ENCODE peak calls at places on chromosome 13, in seven cellular contexts. One of them, this sample, is unnamed.

GRCh38 chr13:25744176-25744575 is 307.6 kb downstream of the SHISA2 start:
- DNase-seq in AG08395: peak
- DNase-seq in COLO829: no peak
- DNase-seq in omental fat pad: no peak
- DNase-seq in MG63: no peak
- DNase-seq in CD8-positive, alpha-beta memory T cell: no peak
- DNase-seq in astrocyte of the hippocampus: no peak
- DNase-seq in this sample: no peak

GRCh38 chr13:93977986-93978385 is 501.5 kb downstream of the DCT start:
- DNase-seq in AG08395: no peak
- DNase-seq in COLO829: no peak
- DNase-seq in omental fat pad: no peak
- DNase-seq in MG63: no peak
- DNase-seq in CD8-positive, alpha-beta memory T cell: no peak
- DNase-seq in astrocyte of the hippocampus: peak
- DNase-seq in this sample: no peak

GRCh38 chr13:26300140-26300539 is 46.2 kb downstream of the CDK8 start:
- DNase-seq in AG08395: no peak
- DNase-seq in COLO829: peak
- DNase-seq in omental fat pad: no peak
- DNase-seq in MG63: peak
- DNase-seq in CD8-positive, alpha-beta memory T cell: no peak
- DNase-seq in astrocyte of the hippocampus: peak
- DNase-seq in this sample: no peak

GRCh38 chr13:99033814-99034213 is 56.0 kb upstream of the DOCK9 start:
- DNase-seq in AG08395: peak
- DNase-seq in COLO829: peak
- DNase-seq in omental fat pad: no peak
- DNase-seq in MG63: no peak
- DNase-seq in CD8-positive, alpha-beta memory T cell: peak
- DNase-seq in astrocyte of the hippocampus: peak
- DNase-seq in this sample: no peak

GRCh38 chr13:50644081-50644871 is 199.2 kb downstream of the DLEU7 start:
- DNase-seq in AG08395: no peak
- DNase-seq in COLO829: no peak
- DNase-seq in omental fat pad: no peak
- DNase-seq in MG63: no peak
- DNase-seq in CD8-positive, alpha-beta memory T cell: no peak
- DNase-seq in astrocyte of the hippocampus: no peak
- DNase-seq in this sample: peak

GRCh38 chr13:99373436-99373835 is 66.2 kb upstream of the GPR183 start:
- DNase-seq in AG08395: no peak
- DNase-seq in COLO829: no peak
- DNase-seq in omental fat pad: no peak
- DNase-seq in MG63: no peak
- DNase-seq in CD8-positive, alpha-beta memory T cell: no peak
- DNase-seq in astrocyte of the hippocampus: no peak
- DNase-seq in this sample: no peak

GRCh38 chr13:113458218-113459065 is 5.2 kb upstream of the ADPRHL1 start:
- DNase-seq in AG08395: peak
- DNase-seq in COLO829: no peak
- DNase-seq in omental fat pad: no peak
- DNase-seq in MG63: peak
- DNase-seq in CD8-positive, alpha-beta memory T cell: no peak
- DNase-seq in astrocyte of the hippocampus: peak
- DNase-seq in this sample: no peak

GRCh38 chr13:19586904-19587634 is 25.7 kb upstream of the TPTE2 start:
- DNase-seq in AG08395: no peak
- DNase-seq in COLO829: no peak
- DNase-seq in omental fat pad: no peak
- DNase-seq in MG63: no peak
- DNase-seq in CD8-positive, alpha-beta memory T cell: peak
- DNase-seq in astrocyte of the hippocampus: no peak
- DNase-seq in this sample: no peak

GRCh38 chr13:78657699-78658629 is 991 bp downstream of the OBI1 start:
- DNase-seq in AG08395: peak
- DNase-seq in COLO829: peak
- DNase-seq in omental fat pad: no peak
- DNase-seq in MG63: no peak
- DNase-seq in CD8-positive, alpha-beta memory T cell: no peak
- DNase-seq in astrocyte of the hippocampus: peak
- DNase-seq in this sample: no peak

GRCh38 chr13:98142427-98143156 is at the start of gene FARP1:
- DNase-seq in AG08395: peak
- DNase-seq in COLO829: no peak
- DNase-seq in omental fat pad: no peak
- DNase-seq in MG63: peak
- DNase-seq in CD8-positive, alpha-beta memory T cell: peak
- DNase-seq in astrocyte of the hippocampus: peak
- DNase-seq in this sample: no peak

GRCh38 chr13:34189946-34190345 is 372.0 kb downstream of the RFC3 start:
- DNase-seq in AG08395: no peak
- DNase-seq in COLO829: no peak
- DNase-seq in omental fat pad: no peak
- DNase-seq in MG63: no peak
- DNase-seq in CD8-positive, alpha-beta memory T cell: no peak
- DNase-seq in astrocyte of the hippocampus: no peak
- DNase-seq in this sample: no peak

GRCh38 chr13:50677687-50678463 is 165.6 kb downstream of the DLEU7 start:
- DNase-seq in AG08395: no peak
- DNase-seq in COLO829: peak
- DNase-seq in omental fat pad: no peak
- DNase-seq in MG63: peak
- DNase-seq in CD8-positive, alpha-beta memory T cell: no peak
- DNase-seq in astrocyte of the hippocampus: peak
- DNase-seq in this sample: no peak

GRCh38 chr13:93023929-93024328 is 202.7 kb upstream of the GPC6 start:
- DNase-seq in AG08395: no peak
- DNase-seq in COLO829: no peak
- DNase-seq in omental fat pad: no peak
- DNase-seq in MG63: no peak
- DNase-seq in CD8-positive, alpha-beta memory T cell: no peak
- DNase-seq in astrocyte of the hippocampus: no peak
- DNase-seq in this sample: no peak

GRCh38 chr13:100521912-100522490 is 66.6 kb downstream of the GGACT start:
- DNase-seq in AG08395: no peak
- DNase-seq in COLO829: no peak
- DNase-seq in omental fat pad: no peak
- DNase-seq in MG63: no peak
- DNase-seq in CD8-positive, alpha-beta memory T cell: peak
- DNase-seq in astrocyte of the hippocampus: no peak
- DNase-seq in this sample: no peak

GRCh38 chr13:43153436-43154082 is 130.2 kb downstream of the DNAJC15 start:
- DNase-seq in AG08395: peak
- DNase-seq in COLO829: peak
- DNase-seq in omental fat pad: no peak
- DNase-seq in MG63: no peak
- DNase-seq in CD8-positive, alpha-beta memory T cell: no peak
- DNase-seq in astrocyte of the hippocampus: peak
- DNase-seq in this sample: no peak

GRCh38 chr13:47886314-47886713 is 114.8 kb downstream of the SUCLA2 start:
- DNase-seq in AG08395: no peak
- DNase-seq in COLO829: no peak
- DNase-seq in omental fat pad: no peak
- DNase-seq in MG63: no peak
- DNase-seq in CD8-positive, alpha-beta memory T cell: no peak
- DNase-seq in astrocyte of the hippocampus: no peak
- DNase-seq in this sample: no peak

GRCh38 chr13:102291587-102292218 is 110.1 kb downstream of the FGF14 start:
- DNase-seq in AG08395: no peak
- DNase-seq in COLO829: no peak
- DNase-seq in omental fat pad: no peak
- DNase-seq in MG63: peak
- DNase-seq in CD8-positive, alpha-beta memory T cell: no peak
- DNase-seq in astrocyte of the hippocampus: peak
- DNase-seq in this sample: no peak

This sample was measured in epithelial cell of prostate.